ENCODE peak calls at places on chromosomes 7 and 10, in ten cellular contexts. E is activated CD8-positive, alpha-beta memory T cell treated with anti-CD3 and anti-CD28 coated beads, Interleukin-2, amount 50 U/mL, for 4 hours; B is NCI-H1105; C is T-helper 1 cell; P is left lung; N is stimulated activated naive CD4-positive, alpha-beta T cell; T is NCI-H2107; Z is Kasumi-1; A is stimulated activated CD8-positive, alpha-beta memory T cell treated with anti-CD3 and anti-CD28 coated beads, Interleukin-15, amount 100 ng/mL, for 1 hour; V is fibroblast of lung. D is an unnamed sample.

GRCh38 chr10:97771913-97772823 is at the start of gene SFRP5:
- DNase-seq in E (no peak), B (no peak), C (no peak), P (no peak), N (no peak), T (no peak), Z (no peak), A (no peak), V (no peak), D (no peak)

GRCh38 chr10:35382096-35382495 is 45.8 kb downstream of the CCNY start:
- DNase-seq in E (no peak), B (no peak), C (no peak), P (no peak), N (no peak), T (no peak), Z (no peak), A (no peak), V (no peak), D (no peak)

GRCh38 chr10:132595850-132596249 is 58.3 kb downstream of the INPP5A start:
- DNase-seq in E (no peak), B (no peak), C (no peak), P (no peak), N (no peak), T (no peak), Z (no peak), A (no peak), V (no peak), D (no peak)

GRCh38 chr7:69147631-69148030 is 450.6 kb upstream of the AUTS2 start:
- DNase-seq in E (no peak), B (no peak), C (no peak), P (no peak), N (no peak), T (no peak), Z (no peak), A (no peak), V (no peak), D (no peak)

GRCh38 chr7:29113384-29114102 is 32.8 kb downstream of the CPVL start:
- DNase-seq in E (no peak), B (no peak), C (peak), P (no peak), N (no peak), T (no peak), Z (no peak), A (no peak), V (peak), D (no peak)

GRCh38 chr10:51063659-51064535 is 10.4 kb upstream of the PRKG1 start:
- DNase-seq in E (no peak), B (no peak), C (no peak), P (no peak), N (no peak), T (no peak), Z (peak), A (no peak), V (peak), D (no peak)

GRCh38 chr7:124930655-124931597 is 1.3 kb upstream of the POT1 start:
- DNase-seq in E (no peak), B (no peak), C (no peak), P (no peak), N (no peak), T (no peak), Z (no peak), A (no peak), V (no peak), D (no peak)

GRCh38 chr7:1665721-1666250 is 4.3 kb upstream of the ELFN1 start:
- DNase-seq in E (no peak), B (no peak), C (no peak), P (peak), N (no peak), T (no peak), Z (no peak), A (no peak), V (peak), D (no peak)

GRCh38 chr7:149733131-149733531 is 40.3 kb downstream of the ZNF467 start:
- DNase-seq in E (no peak), B (no peak), C (no peak), P (no peak), N (no peak), T (no peak), Z (no peak), A (no peak), V (no peak), D (no peak)

GRCh38 chr10:44804661-44805060 is 106.5 kb upstream of the TMEM72 start:
- DNase-seq in E (no peak), B (no peak), C (no peak), P (no peak), N (no peak), T (no peak), Z (no peak), A (no peak), V (peak), D (no peak)

GRCh38 chr7:131507592-131508331 is 48.7 kb downstream of the PODXL start:
- DNase-seq in E (peak), B (peak), C (peak), P (peak), N (peak), T (peak), Z (peak), A (peak), V (peak), D (peak)

GRCh38 chr10:51228714-51229100 is 154.4 kb downstream of the PRKG1 start:
- DNase-seq in E (no peak), B (no peak), C (no peak), P (no peak), N (no peak), T (no peak), Z (no peak), A (no peak), V (no peak), D (no peak)

GRCh38 chr10:1542941-1543340 is 194.4 kb downstream of the ADARB2 start:
- DNase-seq in E (no peak), B (no peak), C (no peak), P (no peak), N (no peak), T (no peak), Z (no peak), A (no peak), V (no peak), D (no peak)

GRCh38 chr10:11115337-11115736 is 97.7 kb downstream of the CELF2 start:
- DNase-seq in E (no peak), B (no peak), C (no peak), P (no peak), N (no peak), T (no peak), Z (no peak), A (no peak), V (no peak), D (no peak)

GRCh38 chr10:132728321-132728720 is 57.6 kb downstream of the NKX6-2 start:
- DNase-seq in E (no peak), B (no peak), C (no peak), P (no peak), N (no peak), T (no peak), Z (no peak), A (no peak), V (no peak), D (no peak)

GRCh38 chr7:129435414-129435829 is 1.2 kb downstream of the STRIP2 start:
- DNase-seq in E (no peak), B (no peak), C (peak), P (no peak), N (no peak), T (no peak), Z (no peak), A (no peak), V (no peak), D (no peak)

GRCh38 chr10:16991011-16991410 is 138.6 kb downstream of the CUBN start:
- DNase-seq in E (no peak), B (no peak), C (no peak), P (no peak), N (no peak), T (no peak), Z (no peak), A (no peak), V (no peak), D (no peak)